ENCODE peak calls at places on chromosomes 4 and X, in nine cellular contexts. J is brain microvascular endothelial cell; F is activated T-helper 1 cell treated with anti-CD3 and anti-CD28 coated beads, Interleukin-12 subunit alpha, Interleukin-12 subunit beta, Interleukin-2, Interleukin-4 antibody, amounts not matched to agents 30 ng/mL and 10 ng/mL and 1 ng/mL, durations not matched to agents 14 hours and 24 hours and 36 hours; M is testis; E is KG1; X is MM.1S; R is CD8-positive, alpha-beta T cell; Z is GM13977; L is frontal cortex. G is an unnamed sample.

GRCh38 chr4:71004281-71004851 is 10.9 kb downstream of the DCK start:
- DNase-seq in M (no peak), F (peak; percentile 54), J (no peak), X (peak; percentile 66), R (peak; percentile 69), Z (no peak), E (no peak), L (no peak), G (no peak)

GRCh38 chrX:69238960-69239231 is 73.6 kb upstream of the PJA1 start:
- DNase-seq in E (no peak), R (no peak), J (no peak), Z (no peak), M (no peak), L (no peak), X (no peak), F (no peak), G (no peak)

GRCh38 chrX:33183366-33183765 is 28.0 kb downstream of the DMD start:
- DNase-seq in E (no peak), L (peak; percentile 5), F (no peak), R (no peak), X (peak; percentile 92), J (peak; percentile 77), Z (no peak), M (peak; percentile 50), G (no peak)

GRCh38 chrX:16914058-16914457 is 32.4 kb upstream of the REPS2 start:
- DNase-seq in M (no peak), X (no peak), E (peak; percentile 1), L (no peak), F (no peak), Z (no peak), J (no peak), R (no peak), G (no peak)

GRCh38 chrX:31266172-31267076 is 194.6 kb upstream of the FTHL17 start:
- DNase-seq in E (no peak), R (peak; percentile 8), J (no peak), X (peak; percentile 55), L (peak; percentile 52), F (peak; percentile 12), Z (peak; percentile 78), M (peak; percentile 57), G (peak; percentile 0)

GRCh38 chr4:79650794-79651431 is 242.9 kb upstream of the GK2 start:
- DNase-seq in R (no peak), X (no peak), Z (no peak), L (no peak), F (no peak), E (no peak), M (no peak), J (peak; percentile 61), G (no peak)

GRCh38 chrX:345020-345925 is 26.7 kb upstream of the GTPBP6 start:
- DNase-seq in E (no peak), R (no peak), M (no peak), Z (no peak), X (no peak), F (no peak), J (no peak), L (no peak), G (no peak)

GRCh38 chr4:182969651-182970279 is 52.6 kb upstream of the DCTD start:
- DNase-seq in E (no peak), J (no peak), F (no peak), X (no peak), R (no peak), L (no peak), Z (no peak), M (no peak), G (no peak)

GRCh38 chrX:29662101-29662500 is 553.3 kb upstream of the MAGEB2 start:
- DNase-seq in J (peak; percentile 27), E (no peak), L (no peak), F (no peak), Z (no peak), M (no peak), R (no peak), X (no peak), G (no peak)

GRCh38 chr4:153402366-153402765 is 57.9 kb downstream of the MND1 start:
- DNase-seq in J (peak; percentile 38), E (no peak), X (no peak), L (no peak), R (no peak), Z (no peak), F (no peak), M (no peak), G (no peak)

GRCh38 chr4:13618212-13618806 is 9.2 kb downstream of the BOD1L1 start:
- DNase-seq in J (no peak), M (no peak), R (no peak), E (no peak), X (no peak), Z (no peak), F (no peak), L (no peak), G (no peak)

GRCh38 chr4:13523591-13524503 is 20.5 kb downstream of the NKX3-2 start:
- DNase-seq in R (no peak), Z (peak; percentile 11), L (peak; percentile 9), E (no peak), M (no peak), F (no peak), J (no peak), X (no peak), G (no peak)

GRCh38 chr4:8559524-8560264 is 20.5 kb upstream of the GPR78 start:
- DNase-seq in E (no peak), M (no peak), L (no peak), Z (no peak), F (no peak), R (no peak), X (no peak), J (no peak), G (no peak)

GRCh38 chrX:111071542-111072277 is 24.3 kb upstream of the PAK3 start:
- DNase-seq in J (no peak), Z (no peak), X (no peak), R (no peak), E (no peak), M (no peak), F (no peak), L (no peak), G (no peak)

GRCh38 chr4:172950990-172951389 is 217.6 kb upstream of the GALNT7 start:
- DNase-seq in Z (no peak), E (no peak), J (no peak), L (no peak), R (no peak), X (no peak), M (no peak), F (no peak), G (no peak)

GRCh38 chr4:136900706-136901105 is 631.6 kb downstream of the PCDH18 start:
- DNase-seq in F (no peak), L (no peak), R (no peak), J (no peak), X (no peak), M (no peak), E (no peak), Z (no peak), G (no peak)

GRCh38 chrX:73850124-73851013 is 287.4 kb downstream of the CHIC1 start:
- DNase-seq in F (no peak), Z (peak; percentile 29), L (no peak), E (no peak), M (peak; percentile 33), X (peak; percentile 50), J (peak; percentile 29), R (no peak), G (peak; percentile 21)

GRCh38 chr4:20652226-20652836 is 47.9 kb upstream of the PACRGL start:
- DNase-seq in R (no peak), X (peak; percentile 12), Z (no peak), J (no peak), F (no peak), M (no peak), L (no peak), E (no peak), G (no peak)

GRCh38 chrX:135437867-135438733 is 16.4 kb downstream of the SMIM10L2A start:
- DNase-seq in F (no peak), Z (no peak), J (no peak), E (no peak), M (no peak), X (no peak), R (no peak), L (no peak), G (no peak)

GRCh38 chr4:84585276-84585675 is 2.3 kb downstream of the CDS1 start:
- DNase-seq in Z (no peak), R (no peak), J (no peak), L (no peak), X (no peak), M (no peak), E (no peak), F (no peak), G (no peak)

GRCh38 chr4:147138171-147138570 is 192.5 kb upstream of the TTC29 start:
- DNase-seq in J (peak; percentile 49), Z (no peak), R (no peak), X (no peak), L (no peak), M (no peak), E (no peak), F (no peak), G (no peak)

GRCh38 chrX:134294548-134294947 is 57.6 kb downstream of the CCDC160 start:
- DNase-seq in M (no peak), J (no peak), L (no peak), X (no peak), E (no peak), R (no peak), F (no peak), Z (no peak), G (no peak)

GRCh38 chrX:41351923-41352322 is 18.0 kb downstream of the DDX3X start:
- DNase-seq in J (no peak), X (no peak), E (no peak), L (no peak), R (no peak), Z (no peak), M (no peak), F (no peak), G (no peak)

GRCh38 chr4:48194986-48195773 is 61.1 kb upstream of the TXK start:
- DNase-seq in R (no peak), E (no peak), X (peak; percentile 57), L (no peak), Z (no peak), M (no peak), J (no peak), F (no peak), G (no peak)

GRCh38 chr4:78560296-78560963 is 8.9 kb downstream of the ANXA3 start:
- DNase-seq in X (no peak), M (no peak), Z (no peak), J (peak; percentile 90), E (no peak), R (no peak), F (no peak), L (no peak), G (no peak)

GRCh38 chr4:103375278-103375677 is 177.1 kb upstream of the CENPE start:
- DNase-seq in L (no peak), Z (no peak), E (no peak), X (no peak), M (no peak), J (peak; percentile 86), R (no peak), F (no peak), G (no peak)

GRCh38 chrX:149825424-149825823 is 43.7 kb downstream of the MAGEA9 start:
- DNase-seq in M (peak; percentile 16), E (no peak), L (no peak), F (peak; percentile 18), R (peak; percentile 40), J (peak; percentile 22), X (peak; percentile 31), Z (no peak), G (no peak)

GRCh38 chr4:1299301-1299860 is 9.7 kb downstream of the MAEA start:
- DNase-seq in F (no peak), E (no peak), R (no peak), L (no peak), Z (no peak), M (no peak), J (no peak), X (no peak), G (no peak)

GRCh38 chr4:73139991-73140390 is 70.5 kb upstream of the COX18 start:
- DNase-seq in X (no peak), J (no peak), E (no peak), M (no peak), F (no peak), L (no peak), R (no peak), Z (no peak), G (no peak)

GRCh38 chrX:73851014-73852009 is 288.3 kb downstream of the CHIC1 start:
- DNase-seq in R (no peak), L (no peak), M (peak; percentile 62), X (peak; percentile 85), F (no peak), E (no peak), Z (peak; percentile 78), J (peak; percentile 94), G (no peak)

GRCh38 chrX:49877397-49878101 is 1.7 kb upstream of the USP27X start:
- DNase-seq in E (no peak), F (no peak), X (no peak), R (no peak), M (no peak), Z (no peak), L (no peak), J (no peak), G (no peak)